ENCODE peak calls at places on chromosomes 11 and 22, in seven cellular contexts. S is stimulated activated CD4-positive, alpha-beta T cell treated with anti-CD3 and anti-CD28 coated beads, Interleukin-1b, Interleukin-23, amount 100 ng/mL, for 1 hour; H is SW 1271; D is neural crest cell; G is activated naive CD4-positive, alpha-beta T cell treated with anti-CD3 and anti-CD28 coated beads for 36 hours; I is GDM1; P is activated T-helper 1 cell treated with anti-CD3 and anti-CD28 coated beads, Interleukin-12 subunit alpha, Interleukin-12 subunit beta, Interleukin-2, Interleukin-4 antibody, amounts not matched to agents 30 ng/mL and 10 ng/mL and 1 ng/mL, durations not matched to agents 14 hours and 24 hours and 36 hours. R is an unnamed sample.

GRCh38 chr11:27429740-27430451 is 42.7 kb downstream of the LGR4 start:
- DNase-seq in I (no peak), P (no peak), H (no peak), S (no peak), G (no peak), D (no peak), R (no peak)

GRCh38 chr22:22851969-22852368 is 35.6 kb upstream of the IGLL5 start:
- DNase-seq in H (no peak), P (no peak), I (no peak), S (no peak), D (no peak), G (no peak), R (no peak)

GRCh38 chr11:48083427-48083826 is 103.1 kb downstream of the PTPRJ start:
- DNase-seq in I (no peak), G (no peak), D (no peak), S (no peak), H (no peak), P (no peak), R (no peak)

GRCh38 chr11:13008625-13009475 is at the start of gene RASSF10:
- DNase-seq in S (no peak), G (peak), D (peak), P (no peak), I (no peak), H (peak), R (no peak)

GRCh38 chr11:7418061-7418460 is 67.2 kb upstream of the OLFML1 start:
- DNase-seq in G (no peak), S (no peak), I (no peak), P (no peak), H (no peak), D (no peak), R (peak)

GRCh38 chr22:43343262-43343988 is at the start of gene SCUBE1:
- DNase-seq in S (peak), D (peak), H (peak), I (peak), P (peak), G (peak), R (no peak)

GRCh38 chr11:120203626-120204025 is 7.2 kb upstream of the OAF start:
- DNase-seq in S (no peak), G (no peak), H (no peak), P (no peak), I (no peak), D (no peak), R (no peak)

GRCh38 chr11:64234840-64235379 is 526 bp downstream of the VEGFB start:
- DNase-seq in G (peak), S (no peak), I (no peak), P (peak), H (peak), D (no peak), R (no peak)

GRCh38 chr11:118892515-118892914 is 8.8 kb downstream of the CXCR5 start:
- DNase-seq in I (no peak), P (no peak), D (no peak), G (peak), H (peak), S (no peak), R (no peak)

GRCh38 chr11:126317681-126318641 is 14.1 kb downstream of the DCPS start:
- DNase-seq in H (no peak), G (peak), I (peak), D (no peak), P (no peak), S (no peak), R (no peak)

GRCh38 chr22:31496735-31497146 is 405 bp downstream of the SFI1 start:
- DNase-seq in G (peak), S (no peak), I (no peak), D (no peak), H (peak), P (no peak), R (no peak)

GRCh38 chr11:119051440-119052162 is 5.4 kb downstream of the HYOU1 start:
- DNase-seq in D (no peak), I (no peak), H (no peak), P (no peak), G (peak), S (no peak), R (no peak)

GRCh38 chr11:18394928-18395734 is 768 bp downstream of the LDHA start:
- DNase-seq in S (no peak), H (no peak), I (no peak), G (peak), D (peak), P (no peak), R (no peak)

GRCh38 chr11:68214173-68215086 is 1.3 kb upstream of the KMT5B start:
- DNase-seq in I (no peak), S (no peak), H (no peak), D (peak), G (no peak), P (no peak), R (no peak)

GRCh38 chr11:76635991-76636520 is 34.5 kb downstream of the LRRC32 start:
- DNase-seq in P (no peak), H (no peak), S (no peak), I (no peak), D (no peak), G (no peak), R (no peak)

GRCh38 chr22:42169055-42169469 is 38.5 kb upstream of the CYP2D6 start:
- DNase-seq in D (peak), P (peak), S (peak), H (peak), G (peak), I (peak), R (peak)

GRCh38 chr22:38202437-38203089 is 769 bp downstream of the MAFF start:
- DNase-seq in H (peak), D (peak), P (peak), S (no peak), I (no peak), G (peak), R (no peak)

GRCh38 chr22:45429424-45429823 is 15.9 kb downstream of the RIBC2 start:
- DNase-seq in G (no peak), D (no peak), H (no peak), I (no peak), P (no peak), S (no peak), R (no peak)

GRCh38 chr11:67501854-67502253 is 3.3 kb downstream of the PITPNM1 start:
- DNase-seq in G (no peak), H (no peak), I (no peak), S (no peak), P (no peak), D (no peak), R (no peak)

GRCh38 chr11:76281558-76281906 is 75.2 kb upstream of the WNT11 start:
- DNase-seq in H (no peak), P (no peak), G (no peak), I (no peak), S (no peak), D (no peak), R (no peak)

GRCh38 chr11:130308925-130309324 is 5.8 kb downstream of the ZBTB44 start:
- DNase-seq in P (no peak), I (no peak), D (no peak), G (no peak), H (no peak), S (no peak), R (no peak)

GRCh38 chr11:30348035-30348434 is 25.1 kb downstream of the ARL14EP start:
- DNase-seq in I (no peak), P (no peak), D (no peak), H (no peak), S (no peak), G (no peak), R (no peak)

GRCh38 chr22:37802310-37803194 is 5.2 kb upstream of the GCAT start:
- DNase-seq in G (peak), H (peak), P (no peak), D (peak), I (peak), S (no peak), R (no peak)

GRCh38 chr11:47448566-47449427 is at the start of gene RAPSN:
- DNase-seq in G (no peak), H (no peak), D (no peak), I (no peak), S (no peak), P (no peak), R (no peak)

GRCh38 chr11:74680035-74680671 is 51.1 kb downstream of the CHRDL2 start:
- DNase-seq in H (no peak), S (no peak), D (no peak), I (no peak), P (no peak), G (no peak), R (no peak)

GRCh38 chr22:16824718-16825687 is at the start of gene XKR3:
- DNase-seq in G (peak), P (no peak), H (no peak), D (no peak), I (peak), S (no peak), R (no peak)

GRCh38 chr11:69297926-69298777 is 4.2 kb downstream of the MYEOV start:
- DNase-seq in P (peak), G (peak), S (no peak), I (peak), H (peak), D (no peak), R (no peak)

GRCh38 chr22:32531955-32532818 is 57.6 kb downstream of the FBXO7 start:
- DNase-seq in G (no peak), P (no peak), H (no peak), I (no peak), D (peak), S (no peak), R (no peak)

GRCh38 chr11:57458060-57458409 is 2.3 kb upstream of the RTN4RL2 start:
- DNase-seq in H (no peak), S (no peak), P (no peak), G (peak), I (no peak), D (no peak), R (no peak)

GRCh38 chr22:32622004-32622761 is 147.6 kb downstream of the FBXO7 start:
- DNase-seq in S (no peak), P (no peak), D (no peak), H (no peak), G (no peak), I (no peak), R (no peak)

GRCh38 chr11:45692808-45693453 is 27.5 kb upstream of the CHST1 start:
- DNase-seq in S (no peak), D (no peak), H (no peak), P (no peak), G (peak), I (no peak), R (no peak)

GRCh38 chr22:40031766-40032470 is 37.2 kb downstream of the FAM83F start:
- DNase-seq in I (no peak), S (no peak), P (no peak), H (no peak), G (no peak), D (no peak), R (no peak)

GRCh38 chr11:61999141-61999975 is 31.9 kb upstream of the FTH1 start:
- DNase-seq in P (no peak), G (no peak), H (no peak), D (no peak), I (no peak), S (no peak), R (no peak)

GRCh38 chr11:120622189-120622912 is 110.8 kb downstream of the GRIK4 start:
- DNase-seq in H (no peak), D (no peak), I (peak), P (no peak), G (peak), S (no peak), R (no peak)

GRCh38 chr11:78313181-78313788 is 104.3 kb downstream of the GAB2 start:
- DNase-seq in H (no peak), D (no peak), S (no peak), G (no peak), P (no peak), I (no peak), R (peak)

GRCh38 chr11:29312817-29313216 is 704.0 kb downstream of the KCNA4 start:
- DNase-seq in H (no peak), I (no peak), G (no peak), S (no peak), P (no peak), D (no peak), R (no peak)

GRCh38 chr22:19665784-19666662 is 48.3 kb upstream of the SEPTIN5 start:
- DNase-seq in I (no peak), P (no peak), D (no peak), S (no peak), H (no peak), G (no peak), R (no peak)

GRCh38 chr22:50544078-50544745 is 1.5 kb upstream of the KLHDC7B start:
- DNase-seq in G (peak), S (peak), H (no peak), P (peak), D (peak), I (no peak), R (no peak)

GRCh38 chr11:95241673-95242072 is 10.7 kb upstream of the SESN3 start:
- DNase-seq in G (no peak), H (no peak), D (no peak), S (no peak), I (no peak), P (no peak), R (no peak)

R was measured in Panc1.